ENCODE peak calls at places on chromosomes 6 and 20, in nine cellular contexts. One of them, this sample, is unnamed.

GRCh38 chr6:3202999-3203696 is 24.3 kb downstream of the TUBB2B start:
- DNase-seq in PC-9: no peak
- DNase-seq in A549: no peak
- DNase-seq in dorsolateral prefrontal cortex: no peak
- DNase-seq in left lung: no peak
- DNase-seq in WTC11: no peak
- DNase-seq in endodermal cell: peak
- DNase-seq in astrocyte of the spinal cord: peak
- DNase-seq in body of pancreas: no peak
- DNase-seq in this sample: no peak

GRCh38 chr6:16769131-16769985 is 8.1 kb upstream of the ATXN1 start:
- DNase-seq in dorsolateral prefrontal cortex: no peak
- DNase-seq in PC-9: peak
- DNase-seq in body of pancreas: peak
- DNase-seq in astrocyte of the spinal cord: peak
- DNase-seq in endodermal cell: peak
- DNase-seq in A549: peak
- DNase-seq in left lung: peak
- DNase-seq in WTC11: no peak
- DNase-seq in this sample: no peak

GRCh38 chr20:51444922-51445438 is 97.5 kb downstream of the NFATC2 start:
- DNase-seq in WTC11: no peak
- DNase-seq in astrocyte of the spinal cord: no peak
- DNase-seq in A549: no peak
- DNase-seq in body of pancreas: no peak
- DNase-seq in dorsolateral prefrontal cortex: no peak
- DNase-seq in endodermal cell: no peak
- DNase-seq in PC-9: no peak
- DNase-seq in left lung: no peak
- DNase-seq in this sample: no peak

GRCh38 chr6:100670056-100670455 is 205.3 kb upstream of the SIM1 start:
- DNase-seq in A549: no peak
- DNase-seq in endodermal cell: no peak
- DNase-seq in astrocyte of the spinal cord: no peak
- DNase-seq in left lung: no peak
- DNase-seq in body of pancreas: no peak
- DNase-seq in PC-9: no peak
- DNase-seq in WTC11: no peak
- DNase-seq in dorsolateral prefrontal cortex: no peak
- DNase-seq in this sample: no peak

GRCh38 chr6:144055121-144055931 is 40.0 kb downstream of the SF3B5 start:
- DNase-seq in left lung: no peak
- DNase-seq in PC-9: no peak
- DNase-seq in body of pancreas: no peak
- DNase-seq in A549: no peak
- DNase-seq in endodermal cell: no peak
- DNase-seq in WTC11: no peak
- DNase-seq in dorsolateral prefrontal cortex: no peak
- DNase-seq in astrocyte of the spinal cord: no peak
- DNase-seq in this sample: no peak

GRCh38 chr20:31764641-31765305 is 25.7 kb downstream of the TPX2 start:
- DNase-seq in astrocyte of the spinal cord: peak
- DNase-seq in WTC11: no peak
- DNase-seq in body of pancreas: no peak
- DNase-seq in dorsolateral prefrontal cortex: no peak
- DNase-seq in left lung: no peak
- DNase-seq in PC-9: no peak
- DNase-seq in A549: no peak
- DNase-seq in endodermal cell: no peak
- DNase-seq in this sample: no peak

GRCh38 chr6:53679446-53679933 is 13.9 kb upstream of the KLHL31 start:
- DNase-seq in body of pancreas: peak
- DNase-seq in WTC11: peak
- DNase-seq in endodermal cell: peak
- DNase-seq in astrocyte of the spinal cord: peak
- DNase-seq in PC-9: peak
- DNase-seq in left lung: no peak
- DNase-seq in A549: peak
- DNase-seq in dorsolateral prefrontal cortex: no peak
- DNase-seq in this sample: no peak

GRCh38 chr20:54794874-54795273 is 319.5 kb downstream of the DOK5 start:
- DNase-seq in WTC11: no peak
- DNase-seq in body of pancreas: no peak
- DNase-seq in left lung: no peak
- DNase-seq in dorsolateral prefrontal cortex: no peak
- DNase-seq in astrocyte of the spinal cord: no peak
- DNase-seq in PC-9: no peak
- DNase-seq in endodermal cell: no peak
- DNase-seq in A549: no peak
- DNase-seq in this sample: no peak

GRCh38 chr6:164018127-164018526 is 603.6 kb downstream of the QKI start:
- DNase-seq in left lung: no peak
- DNase-seq in dorsolateral prefrontal cortex: no peak
- DNase-seq in body of pancreas: no peak
- DNase-seq in astrocyte of the spinal cord: no peak
- DNase-seq in PC-9: no peak
- DNase-seq in A549: no peak
- DNase-seq in WTC11: no peak
- DNase-seq in endodermal cell: no peak
- DNase-seq in this sample: no peak

GRCh38 chr6:126888727-126889725 is 229.4 kb upstream of the RSPO3 start:
- DNase-seq in WTC11: no peak
- DNase-seq in body of pancreas: no peak
- DNase-seq in A549: no peak
- DNase-seq in astrocyte of the spinal cord: no peak
- DNase-seq in endodermal cell: no peak
- DNase-seq in left lung: no peak
- DNase-seq in PC-9: no peak
- DNase-seq in dorsolateral prefrontal cortex: no peak
- DNase-seq in this sample: no peak

GRCh38 chr20:37764333-37764935 is 70.6 kb downstream of the CTNNBL1 start:
- DNase-seq in dorsolateral prefrontal cortex: no peak
- DNase-seq in body of pancreas: no peak
- DNase-seq in PC-9: no peak
- DNase-seq in left lung: no peak
- DNase-seq in endodermal cell: no peak
- DNase-seq in WTC11: no peak
- DNase-seq in A549: no peak
- DNase-seq in astrocyte of the spinal cord: no peak
- DNase-seq in this sample: no peak

GRCh38 chr20:44566018-44566417 is 16.4 kb upstream of the PKIG start:
- DNase-seq in dorsolateral prefrontal cortex: no peak
- DNase-seq in astrocyte of the spinal cord: no peak
- DNase-seq in left lung: no peak
- DNase-seq in body of pancreas: no peak
- DNase-seq in WTC11: no peak
- DNase-seq in A549: no peak
- DNase-seq in endodermal cell: no peak
- DNase-seq in PC-9: no peak
- DNase-seq in this sample: no peak

GRCh38 chr6:159462446-159462845 is 230.6 kb downstream of the SOD2 start:
- DNase-seq in astrocyte of the spinal cord: no peak
- DNase-seq in body of pancreas: no peak
- DNase-seq in PC-9: no peak
- DNase-seq in A549: no peak
- DNase-seq in left lung: no peak
- DNase-seq in endodermal cell: no peak
- DNase-seq in dorsolateral prefrontal cortex: no peak
- DNase-seq in WTC11: no peak
- DNase-seq in this sample: no peak

GRCh38 chr6:159461998-159462397 is 231.0 kb downstream of the SOD2 start:
- DNase-seq in PC-9: no peak
- DNase-seq in endodermal cell: no peak
- DNase-seq in A549: no peak
- DNase-seq in body of pancreas: no peak
- DNase-seq in left lung: no peak
- DNase-seq in astrocyte of the spinal cord: no peak
- DNase-seq in dorsolateral prefrontal cortex: no peak
- DNase-seq in WTC11: no peak
- DNase-seq in this sample: no peak

GRCh38 chr6:159464827-159465226 is 228.2 kb downstream of the SOD2 start:
- DNase-seq in dorsolateral prefrontal cortex: no peak
- DNase-seq in WTC11: no peak
- DNase-seq in A549: no peak
- DNase-seq in astrocyte of the spinal cord: no peak
- DNase-seq in left lung: no peak
- DNase-seq in body of pancreas: no peak
- DNase-seq in endodermal cell: no peak
- DNase-seq in PC-9: no peak
- DNase-seq in this sample: no peak

GRCh38 chr6:159461266-159461665 is 231.8 kb downstream of the SOD2 start:
- DNase-seq in PC-9: no peak
- DNase-seq in dorsolateral prefrontal cortex: no peak
- DNase-seq in astrocyte of the spinal cord: no peak
- DNase-seq in WTC11: no peak
- DNase-seq in endodermal cell: no peak
- DNase-seq in body of pancreas: no peak
- DNase-seq in left lung: no peak
- DNase-seq in A549: no peak
- DNase-seq in this sample: no peak

DNA sequence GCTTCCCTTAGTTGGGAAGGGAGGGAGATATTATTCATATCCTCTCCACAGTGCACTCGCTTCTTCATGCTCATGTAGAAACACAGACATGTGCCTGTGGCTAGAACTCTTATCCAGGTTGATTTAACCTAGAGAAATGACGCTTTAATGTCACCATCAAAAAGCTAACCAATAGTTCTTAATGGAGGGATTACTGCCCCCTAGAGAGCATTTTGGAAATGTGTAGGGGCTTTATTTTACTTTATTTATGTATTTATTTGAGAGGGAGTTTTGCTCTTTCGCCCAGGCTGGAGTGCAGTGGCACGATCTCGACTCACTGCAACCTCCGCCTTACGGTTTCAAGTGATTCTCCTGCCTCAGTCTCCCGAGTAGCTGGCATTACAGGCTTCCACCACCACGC is 229.6 kb downstream of the SOD2 start:
- DNase-seq in astrocyte of the spinal cord: no peak
- DNase-seq in WTC11: no peak
- DNase-seq in dorsolateral prefrontal cortex: no peak
- DNase-seq in PC-9: no peak
- DNase-seq in body of pancreas: no peak
- DNase-seq in endodermal cell: no peak
- DNase-seq in A549: no peak
- DNase-seq in left lung: no peak
- DNase-seq in this sample: no peak
- TF ChIP-seq CTCF in astrocyte of the spinal cord: no peak
- TF ChIP-seq CTCF in WTC11: peak
- TF ChIP-seq CTCF in dorsolateral prefrontal cortex: peak
- TF ChIP-seq CTCF in PC-9: peak
- TF ChIP-seq CTCF in body of pancreas: no peak
- TF ChIP-seq CTCF in endodermal cell: peak
- TF ChIP-seq CTCF in A549: no peak
- TF ChIP-seq CTCF in left lung: peak
- TF ChIP-seq CTCF in this sample: peak

DNA sequence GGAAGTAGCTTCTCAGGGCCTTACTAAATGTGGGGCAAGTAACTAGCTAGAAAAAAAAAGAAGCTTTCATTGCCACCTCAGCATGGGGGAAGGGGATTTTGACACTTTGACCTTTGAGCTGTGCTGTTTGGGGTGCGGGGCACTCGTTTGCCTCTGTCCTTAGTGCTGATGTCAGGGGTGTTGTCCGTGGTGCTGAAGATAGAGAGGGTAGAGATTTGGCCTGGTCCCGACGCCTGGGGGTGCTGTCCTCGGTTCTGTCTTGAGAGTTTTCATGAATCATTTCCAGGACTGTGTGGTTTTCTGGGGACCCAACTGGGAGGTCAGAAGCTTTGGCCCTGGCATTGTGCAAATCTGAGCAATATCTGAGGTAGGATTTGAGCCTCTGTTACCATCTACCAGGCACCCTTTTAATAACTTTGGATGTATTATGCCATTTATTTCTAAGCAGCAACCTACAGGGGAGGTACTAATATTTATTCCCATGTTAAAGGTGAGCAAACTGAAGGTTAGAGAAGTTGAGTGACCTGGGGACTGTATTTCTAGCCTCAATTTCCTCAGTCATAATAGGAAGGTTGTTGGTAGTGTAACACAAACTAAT is 78.0 kb downstream of the DLGAP4 start:
- DNase-seq in endodermal cell: peak
- DNase-seq in body of pancreas: no peak
- DNase-seq in PC-9: peak
- DNase-seq in astrocyte of the spinal cord: peak
- DNase-seq in dorsolateral prefrontal cortex: no peak
- DNase-seq in left lung: no peak
- DNase-seq in A549: no peak
- DNase-seq in WTC11: peak
- DNase-seq in this sample: no peak
- TF ChIP-seq CTCF in endodermal cell: peak
- TF ChIP-seq CTCF in body of pancreas: no peak
- TF ChIP-seq CTCF in PC-9: peak
- TF ChIP-seq CTCF in astrocyte of the spinal cord: no peak
- TF ChIP-seq CTCF in dorsolateral prefrontal cortex: no peak
- TF ChIP-seq CTCF in left lung: no peak
- TF ChIP-seq CTCF in A549: no peak
- TF ChIP-seq CTCF in WTC11: no peak
- TF ChIP-seq CTCF in this sample: no peak

DNA sequence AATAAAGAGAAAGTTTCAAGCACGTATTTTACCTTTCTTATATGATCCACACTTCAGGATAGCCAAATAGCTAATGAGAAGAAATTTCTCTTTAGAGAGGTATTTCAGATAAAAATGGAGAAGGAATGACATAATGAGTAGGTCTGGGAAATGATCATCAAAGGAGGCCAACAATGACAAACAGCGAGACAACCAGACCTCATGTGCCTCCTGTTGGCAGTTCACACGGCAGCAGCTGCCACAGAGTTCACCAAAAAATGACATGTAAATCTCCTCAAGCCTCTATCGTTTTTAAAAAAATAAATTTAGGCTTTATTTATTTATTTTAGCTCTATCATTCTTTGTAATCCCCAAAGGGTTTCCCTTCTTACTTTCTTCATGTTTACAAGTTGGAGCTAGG is 47.7 kb downstream of the SLC2A12 start:
- DNase-seq in body of pancreas: no peak
- DNase-seq in WTC11: no peak
- DNase-seq in astrocyte of the spinal cord: peak
- DNase-seq in PC-9: no peak
- DNase-seq in dorsolateral prefrontal cortex: no peak
- DNase-seq in A549: no peak
- DNase-seq in endodermal cell: no peak
- DNase-seq in left lung: no peak
- DNase-seq in this sample: no peak
- TF ChIP-seq CTCF in body of pancreas: no peak
- TF ChIP-seq CTCF in WTC11: no peak
- TF ChIP-seq CTCF in astrocyte of the spinal cord: peak
- TF ChIP-seq CTCF in PC-9: no peak
- TF ChIP-seq CTCF in dorsolateral prefrontal cortex: no peak
- TF ChIP-seq CTCF in A549: no peak
- TF ChIP-seq CTCF in endodermal cell: peak
- TF ChIP-seq CTCF in left lung: no peak
- TF ChIP-seq CTCF in this sample: no peak

GRCh38 chr6:30542915-30543314 is 13.4 kb downstream of the GNL1 start:
- DNase-seq in endodermal cell: peak
- DNase-seq in astrocyte of the spinal cord: no peak
- DNase-seq in body of pancreas: no peak
- DNase-seq in left lung: no peak
- DNase-seq in PC-9: no peak
- DNase-seq in dorsolateral prefrontal cortex: no peak
- DNase-seq in WTC11: no peak
- DNase-seq in A549: peak
- DNase-seq in this sample: no peak
- TF ChIP-seq CTCF in endodermal cell: peak
- TF ChIP-seq CTCF in astrocyte of the spinal cord: peak
- TF ChIP-seq CTCF in body of pancreas: no peak
- TF ChIP-seq CTCF in left lung: no peak
- TF ChIP-seq CTCF in PC-9: peak
- TF ChIP-seq CTCF in dorsolateral prefrontal cortex: no peak
- TF ChIP-seq CTCF in WTC11: no peak
- TF ChIP-seq CTCF in A549: no peak
- TF ChIP-seq CTCF in this sample: no peak

This sample was measured in glutamatergic neuron.